ENCODE peak calls at places on chromosome 9, in six cellular contexts. One of them, this sample, is unnamed.

GRCh38 chr9:4297795-4298254 is 2.0 kb downstream of the GLIS3 start:
- DNase-seq in heart right ventricle: peak; percentile 64
- DNase-seq in right cardiac atrium: peak; percentile 67
- DNase-seq in cardiac muscle cell: peak; percentile 94
- DNase-seq in PC-3: peak; percentile 57
- DNase-seq in right lobe of liver: peak; percentile 73
- DNase-seq in this sample: peak; percentile 79

GRCh38 chr9:4674783-4675182 is 4.6 kb upstream of the CDC37L1 start:
- DNase-seq in heart right ventricle: no peak
- DNase-seq in right lobe of liver: no peak
- DNase-seq in cardiac muscle cell: peak; percentile 65
- DNase-seq in PC-3: peak; percentile 71
- DNase-seq in right cardiac atrium: no peak
- DNase-seq in this sample: no peak

GRCh38 chr9:70256123-70256551 is 2.6 kb upstream of the SMC5 start:
- DNase-seq in PC-3: peak; percentile 79
- DNase-seq in heart right ventricle: no peak
- DNase-seq in right cardiac atrium: no peak
- DNase-seq in cardiac muscle cell: peak; percentile 70
- DNase-seq in right lobe of liver: no peak
- DNase-seq in this sample: no peak

GRCh38 chr9:127858041-127858512 is 3.6 kb upstream of the ENG start:
- DNase-seq in right lobe of liver: peak; percentile 70
- DNase-seq in right cardiac atrium: peak; percentile 89
- DNase-seq in cardiac muscle cell: peak; percentile 69
- DNase-seq in heart right ventricle: peak; percentile 87
- DNase-seq in PC-3: no peak
- DNase-seq in this sample: peak; percentile 91

GRCh38 chr9:75941066-75941465 is 50.6 kb downstream of the PCSK5 start:
- DNase-seq in PC-3: no peak
- DNase-seq in right cardiac atrium: no peak
- DNase-seq in cardiac muscle cell: no peak
- DNase-seq in right lobe of liver: no peak
- DNase-seq in heart right ventricle: no peak
- DNase-seq in this sample: no peak

GRCh38 chr9:87640385-87640795 is 85.5 kb upstream of the CTSL start:
- DNase-seq in PC-3: no peak
- DNase-seq in heart right ventricle: no peak
- DNase-seq in cardiac muscle cell: peak; percentile 93
- DNase-seq in right lobe of liver: peak; percentile 79
- DNase-seq in right cardiac atrium: peak; percentile 45
- DNase-seq in this sample: no peak

GRCh38 chr9:124960409-124960752 is 19.5 kb upstream of the GOLGA1 start:
- DNase-seq in heart right ventricle: no peak
- DNase-seq in right lobe of liver: no peak
- DNase-seq in PC-3: peak; percentile 24
- DNase-seq in cardiac muscle cell: peak; percentile 8
- DNase-seq in right cardiac atrium: no peak
- DNase-seq in this sample: no peak

GRCh38 chr9:97628668-97629067 is 4.5 kb downstream of the TSTD2 start:
- DNase-seq in right cardiac atrium: no peak
- DNase-seq in right lobe of liver: no peak
- DNase-seq in PC-3: no peak
- DNase-seq in heart right ventricle: no peak
- DNase-seq in cardiac muscle cell: no peak
- DNase-seq in this sample: no peak

GRCh38 chr9:35826071-35826701 is 2.3 kb downstream of the FAM221B start:
- DNase-seq in heart right ventricle: no peak
- DNase-seq in cardiac muscle cell: peak; percentile 80
- DNase-seq in right lobe of liver: no peak
- DNase-seq in right cardiac atrium: no peak
- DNase-seq in PC-3: peak; percentile 64
- DNase-seq in this sample: no peak

GRCh38 chr9:110590816-110591215 is 11.3 kb upstream of the SVEP1 start:
- DNase-seq in right cardiac atrium: no peak
- DNase-seq in PC-3: no peak
- DNase-seq in heart right ventricle: no peak
- DNase-seq in cardiac muscle cell: no peak
- DNase-seq in right lobe of liver: no peak
- DNase-seq in this sample: no peak

GRCh38 chr9:135677641-135678168 is 14.6 kb downstream of the LCN9 start:
- DNase-seq in cardiac muscle cell: no peak
- DNase-seq in right lobe of liver: no peak
- DNase-seq in PC-3: no peak
- DNase-seq in right cardiac atrium: no peak
- DNase-seq in heart right ventricle: no peak
- DNase-seq in this sample: no peak

GRCh38 chr9:133713960-133714495 is 24.1 kb downstream of the SARDH start:
- DNase-seq in cardiac muscle cell: no peak
- DNase-seq in right cardiac atrium: no peak
- DNase-seq in PC-3: no peak
- DNase-seq in right lobe of liver: no peak
- DNase-seq in heart right ventricle: no peak
- DNase-seq in this sample: peak; percentile 57

GRCh38 chr9:4572184-4572826 is 82.0 kb downstream of the SLC1A1 start:
- DNase-seq in right cardiac atrium: no peak
- DNase-seq in right lobe of liver: no peak
- DNase-seq in cardiac muscle cell: no peak
- DNase-seq in heart right ventricle: no peak
- DNase-seq in PC-3: no peak
- DNase-seq in this sample: no peak

GRCh38 chr9:73738741-73739530 is 587.3 kb downstream of the ANXA1 start:
- DNase-seq in right cardiac atrium: no peak
- DNase-seq in right lobe of liver: no peak
- DNase-seq in cardiac muscle cell: no peak
- DNase-seq in heart right ventricle: no peak
- DNase-seq in PC-3: no peak
- DNase-seq in this sample: no peak

GRCh38 chr9:135135927-135136311 is 48.5 kb downstream of the OLFM1 start:
- DNase-seq in cardiac muscle cell: no peak
- DNase-seq in right cardiac atrium: no peak
- DNase-seq in right lobe of liver: no peak
- DNase-seq in heart right ventricle: no peak
- DNase-seq in PC-3: no peak
- DNase-seq in this sample: no peak

GRCh38 chr9:125889524-125890473 is 142.6 kb downstream of the PBX3 start:
- DNase-seq in PC-3: peak; percentile 14
- DNase-seq in right lobe of liver: peak; percentile 50
- DNase-seq in cardiac muscle cell: peak; percentile 73
- DNase-seq in heart right ventricle: peak; percentile 39
- DNase-seq in right cardiac atrium: peak; percentile 28
- DNase-seq in this sample: peak; percentile 79

GRCh38 chr9:133572821-133573361 is 36.3 kb downstream of the FAM163B start:
- DNase-seq in right lobe of liver: no peak
- DNase-seq in cardiac muscle cell: peak; percentile 57
- DNase-seq in heart right ventricle: peak; percentile 82
- DNase-seq in right cardiac atrium: peak; percentile 87
- DNase-seq in PC-3: no peak
- DNase-seq in this sample: peak; percentile 91

GRCh38 chr9:86328153-86328552 is 26.1 kb downstream of the TUT7 start:
- DNase-seq in heart right ventricle: no peak
- DNase-seq in cardiac muscle cell: no peak
- DNase-seq in right lobe of liver: no peak
- DNase-seq in right cardiac atrium: no peak
- DNase-seq in PC-3: no peak
- DNase-seq in this sample: no peak

GRCh38 chr9:25742241-25742640 is 64.0 kb upstream of the TUSC1 start:
- DNase-seq in PC-3: no peak
- DNase-seq in heart right ventricle: no peak
- DNase-seq in right lobe of liver: no peak
- DNase-seq in right cardiac atrium: no peak
- DNase-seq in cardiac muscle cell: no peak
- DNase-seq in this sample: no peak

GRCh38 chr9:99430301-99430700 is 208.2 kb downstream of the SEC61B start:
- DNase-seq in cardiac muscle cell: peak; percentile 31
- DNase-seq in right cardiac atrium: no peak
- DNase-seq in heart right ventricle: no peak
- DNase-seq in right lobe of liver: no peak
- DNase-seq in PC-3: no peak
- DNase-seq in this sample: no peak

DNA sequence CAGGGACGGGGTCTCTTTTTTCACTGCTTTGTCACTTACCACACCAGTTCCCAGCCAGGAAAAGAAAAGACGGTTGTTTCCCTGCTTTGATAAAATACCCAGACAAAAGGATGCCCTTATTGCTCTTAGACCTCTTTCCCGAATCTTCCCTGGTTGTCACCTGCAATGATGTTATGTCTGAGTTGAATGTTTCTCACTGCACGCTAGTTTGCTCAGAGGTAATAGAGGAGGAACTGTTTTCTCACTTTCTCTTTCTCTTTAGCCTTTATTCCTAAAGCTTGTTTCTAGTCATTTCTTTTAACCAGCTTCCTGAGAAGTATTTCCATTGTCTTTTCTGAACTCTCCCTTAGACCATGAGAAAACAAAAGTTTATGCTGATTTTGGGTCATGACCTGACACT is 32.9 kb downstream of the ACER2 start:
- DNase-seq in right cardiac atrium: no peak
- DNase-seq in heart right ventricle: no peak
- DNase-seq in PC-3: no peak
- DNase-seq in right lobe of liver: no peak
- DNase-seq in cardiac muscle cell: no peak
- DNase-seq in this sample: no peak
- H3K4me3 ChIP-seq in right cardiac atrium: no peak overlapping the region
- H3K4me3 ChIP-seq in heart right ventricle: peak overlapping the region; percentile 20
- H3K4me3 ChIP-seq in PC-3: no peak overlapping the region
- H3K4me3 ChIP-seq in right lobe of liver: no peak overlapping the region
- H3K4me3 ChIP-seq in cardiac muscle cell: no peak overlapping the region
- H3K4me3 ChIP-seq in this sample: no peak overlapping the region

GRCh38 chr9:37729499-37729898 is 24.1 kb upstream of the TRMT10B start:
- DNase-seq in right cardiac atrium: no peak
- DNase-seq in right lobe of liver: no peak
- DNase-seq in PC-3: no peak
- DNase-seq in cardiac muscle cell: no peak
- DNase-seq in heart right ventricle: no peak
- DNase-seq in this sample: no peak
- H3K9me3 ChIP-seq in right cardiac atrium: no peaks in the 10 kb centered on the region
- H3K9me3 ChIP-seq in right lobe of liver: no peaks in the 10 kb centered on the region
- H3K9me3 ChIP-seq in PC-3: no peaks in the 10 kb centered on the region
- H3K9me3 ChIP-seq in cardiac muscle cell: no peaks in the 10 kb centered on the region
- H3K9me3 ChIP-seq in heart right ventricle: no peaks in the 10 kb centered on the region
- H3K9me3 ChIP-seq in this sample: no peaks in the 10 kb centered on the region

GRCh38 chr9:93324191-93324834 is 127.2 kb upstream of the FAM120A start:
- DNase-seq in PC-3: no peak
- DNase-seq in cardiac muscle cell: no peak
- DNase-seq in heart right ventricle: no peak
- DNase-seq in right cardiac atrium: no peak
- DNase-seq in right lobe of liver: no peak
- DNase-seq in this sample: no peak
- H3K27ac ChIP-seq in PC-3: no peak overlapping the region
- H3K27ac ChIP-seq in cardiac muscle cell: no peak overlapping the region
- H3K27ac ChIP-seq in heart right ventricle: no peak overlapping the region
- H3K27ac ChIP-seq in right cardiac atrium: no peak overlapping the region
- H3K27ac ChIP-seq in right lobe of liver: no peak overlapping the region
- H3K27ac ChIP-seq in this sample: no peak overlapping the region

GRCh38 chr9:137032893-137033292 is 1.0 kb upstream of the FUT7 start:
- DNase-seq in cardiac muscle cell: no peak
- DNase-seq in right lobe of liver: peak; percentile 64
- DNase-seq in heart right ventricle: peak; percentile 69
- DNase-seq in PC-3: no peak
- DNase-seq in right cardiac atrium: peak; percentile 65
- DNase-seq in this sample: peak; percentile 89
- H3K4me3 ChIP-seq in cardiac muscle cell: no peak overlapping the region
- H3K4me3 ChIP-seq in right lobe of liver: peak overlapping the region; percentile 4
- H3K4me3 ChIP-seq in heart right ventricle: peak overlapping the region; percentile 17
- H3K4me3 ChIP-seq in PC-3: no peak overlapping the region
- H3K4me3 ChIP-seq in right cardiac atrium: no peak overlapping the region
- H3K4me3 ChIP-seq in this sample: no peak overlapping the region

DNA sequence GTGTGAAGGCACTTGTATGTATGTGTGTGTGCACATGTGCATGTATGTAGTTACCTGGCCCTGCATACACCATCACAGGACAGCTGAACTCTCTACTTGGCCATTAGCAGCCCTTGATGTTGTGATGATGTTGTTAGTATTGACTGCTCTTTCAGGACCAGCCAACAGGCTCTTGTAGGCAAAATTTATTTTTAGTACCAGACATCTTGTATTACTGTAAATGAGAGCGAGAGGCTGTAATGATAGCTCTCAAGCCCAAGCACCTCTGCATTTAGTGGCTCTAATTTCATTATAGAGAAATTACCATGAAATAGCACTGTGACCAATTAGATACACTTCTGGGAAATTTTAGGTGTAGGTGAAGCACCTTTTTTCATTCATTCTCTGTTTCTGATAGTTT is 158.0 kb downstream of the SMARCA2 start:
- DNase-seq in right lobe of liver: no peak
- DNase-seq in right cardiac atrium: no peak
- DNase-seq in cardiac muscle cell: no peak
- DNase-seq in PC-3: no peak
- DNase-seq in heart right ventricle: no peak
- DNase-seq in this sample: no peak
- H3K9me3 ChIP-seq in right lobe of liver: no peaks in the 10 kb centered on the region
- H3K9me3 ChIP-seq in right cardiac atrium: no peaks in the 10 kb centered on the region
- H3K9me3 ChIP-seq in cardiac muscle cell: no peaks in the 10 kb centered on the region
- H3K9me3 ChIP-seq in PC-3: no peaks in the 10 kb centered on the region
- H3K9me3 ChIP-seq in heart right ventricle: no peaks in the 10 kb centered on the region
- H3K9me3 ChIP-seq in this sample: no peaks in the 10 kb centered on the region

GRCh38 chr9:121612511-121612998 is 38.9 kb upstream of the DAB2IP start:
- DNase-seq in right lobe of liver: peak; percentile 48
- DNase-seq in cardiac muscle cell: no peak
- DNase-seq in right cardiac atrium: no peak
- DNase-seq in PC-3: no peak
- DNase-seq in heart right ventricle: no peak
- DNase-seq in this sample: no peak

GRCh38 chr9:121609845-121610637 is 41.4 kb upstream of the DAB2IP start:
- DNase-seq in PC-3: peak; percentile 93
- DNase-seq in right lobe of liver: peak; percentile 82
- DNase-seq in right cardiac atrium: peak; percentile 62
- DNase-seq in cardiac muscle cell: peak; percentile 42
- DNase-seq in heart right ventricle: peak; percentile 54
- DNase-seq in this sample: peak; percentile 81

GRCh38 chr9:121613009-121613766 is 38.2 kb upstream of the DAB2IP start:
- DNase-seq in right lobe of liver: no peak
- DNase-seq in heart right ventricle: no peak
- DNase-seq in cardiac muscle cell: no peak
- DNase-seq in PC-3: no peak
- DNase-seq in right cardiac atrium: no peak
- DNase-seq in this sample: no peak

GRCh38 chr9:121607434-121608248 is 43.8 kb upstream of the DAB2IP start:
- DNase-seq in right cardiac atrium: peak; percentile 73
- DNase-seq in right lobe of liver: no peak
- DNase-seq in cardiac muscle cell: peak; percentile 41
- DNase-seq in heart right ventricle: peak; percentile 70
- DNase-seq in PC-3: peak; percentile 29
- DNase-seq in this sample: peak; percentile 79

GRCh38 chr9:121610638-121610953 is 40.8 kb upstream of the DAB2IP start:
- DNase-seq in cardiac muscle cell: no peak
- DNase-seq in right lobe of liver: no peak
- DNase-seq in PC-3: no peak
- DNase-seq in heart right ventricle: no peak
- DNase-seq in right cardiac atrium: no peak
- DNase-seq in this sample: no peak
- H3K27ac ChIP-seq in cardiac muscle cell: peak overlapping the region; percentile 98
- H3K27ac ChIP-seq in right lobe of liver: peak overlapping the region; percentile 58
- H3K27ac ChIP-seq in PC-3: peak overlapping the region; percentile 44
- H3K27ac ChIP-seq in heart right ventricle: peak overlapping the region; percentile 93
- H3K27ac ChIP-seq in right cardiac atrium: peak overlapping the region; percentile 22
- H3K27ac ChIP-seq in this sample: no peak overlapping the region